ENCODE peak calls at places on chromosomes 12 and 14, in ten cellular contexts. J is fibroblast of lung; H is amniotic stem cell; X is amygdala; U is activated CD8-positive, alpha-beta T cell treated with anti-CD3 and anti-CD28 coated beads, Interleukin-2, amount 10 ng/mL, durations not matched to agents 7 days and 5 days; F is stimulated activated naive B cell treated with anti-CD40 and anti-IgM and Interleukin-4, amounts not matched to agents 10 μg/mL and 1 μg/mL and 100 μg/mL, for 72 hours; A is non-pigmented ciliary epithelial cell; M is uterus; N is neural crest cell; V is NCI-H2081. E is an unnamed sample.

GRCh38 chr12:2359725-2360629 is 307.2 kb downstream of the CACNA1C start:
- DNase-seq in V (no peak), M (no peak), U (no peak), J (no peak), H (no peak), A (no peak), N (no peak), F (no peak), X (no peak), E (no peak)

GRCh38 chr12:2265461-2266167 is 212.8 kb downstream of the CACNA1C start:
- DNase-seq in A (no peak), N (no peak), H (no peak), U (no peak), V (no peak), X (no peak), J (peak), F (no peak), M (no peak), E (no peak)

GRCh38 chr12:130641571-130642184 is 74.4 kb downstream of the RIMBP2 start:
- DNase-seq in V (no peak), M (no peak), H (no peak), F (no peak), U (no peak), N (no peak), X (no peak), J (no peak), A (no peak), E (no peak)

GRCh38 chr14:103708750-103709187 is 6.5 kb downstream of the XRCC3 start:
- DNase-seq in U (no peak), A (no peak), N (no peak), F (no peak), V (no peak), J (no peak), X (no peak), H (no peak), M (no peak), E (no peak)

GRCh38 chr12:82966160-82966559 is 279.5 kb downstream of the TMTC2 start:
- DNase-seq in V (no peak), F (no peak), M (no peak), U (no peak), H (no peak), A (no peak), J (no peak), X (no peak), N (no peak), E (no peak)

GRCh38 chr12:11607313-11608081 is 42.0 kb upstream of the ETV6 start:
- DNase-seq in N (no peak), F (no peak), M (no peak), A (no peak), U (no peak), J (peak), H (no peak), V (no peak), X (no peak), E (peak)

GRCh38 chr14:91390165-91390778 is 27.3 kb downstream of the CCDC88C start:
- DNase-seq in U (no peak), X (no peak), H (no peak), A (no peak), J (no peak), F (no peak), V (no peak), N (no peak), M (no peak), E (no peak)

GRCh38 chr14:101916816-101917412 is 47.5 kb upstream of the DYNC1H1 start:
- DNase-seq in F (no peak), N (no peak), X (no peak), M (no peak), V (no peak), H (no peak), A (no peak), U (no peak), J (no peak), E (no peak)

GRCh38 chr12:41663487-41664258 is 475.6 kb downstream of the PDZRN4 start:
- DNase-seq in U (no peak), J (peak), X (no peak), M (no peak), F (no peak), H (no peak), V (peak), N (no peak), A (no peak), E (no peak)

GRCh38 chr12:805022-805632 is 52.7 kb downstream of the WNK1 start:
- DNase-seq in X (no peak), A (no peak), V (no peak), U (no peak), H (no peak), J (no peak), F (no peak), M (no peak), N (no peak), E (no peak)

GRCh38 chr14:20855652-20856291 is 35.4 kb upstream of the RNASE3 start:
- DNase-seq in U (peak), M (peak), V (no peak), J (peak), X (peak), F (peak), N (peak), H (no peak), A (no peak), E (no peak)

GRCh38 chr14:79298373-79298772 is 912.9 kb downstream of the DIO2 start:
- DNase-seq in V (no peak), N (no peak), X (no peak), U (no peak), A (no peak), J (no peak), F (no peak), H (no peak), M (no peak), E (no peak)

GRCh38 chr14:20857630-20858261 is 33.4 kb upstream of the RNASE3 start:
- DNase-seq in U (peak), H (no peak), F (peak), M (peak), J (peak), X (peak), N (peak), V (peak), A (no peak), E (no peak)

GRCh38 chr14:95679995-95680735 is 6.1 kb upstream of the TCL1B start:
- DNase-seq in N (no peak), M (no peak), H (no peak), U (no peak), A (no peak), X (no peak), J (no peak), V (peak), F (no peak), E (no peak)

GRCh38 chr14:104343294-104343625 is 204.9 kb downstream of the KIF26A start:
- DNase-seq in U (no peak), J (no peak), N (no peak), H (no peak), F (no peak), V (no peak), X (no peak), M (no peak), A (no peak), E (no peak)

GRCh38 chr12:53766881-53767280 is 15.1 kb upstream of the CISTR start:
- DNase-seq in U (no peak), H (no peak), X (no peak), V (no peak), A (no peak), J (peak), M (no peak), N (no peak), F (no peak), E (no peak)

GRCh38 chr12:26845057-26845666 is 12.2 kb upstream of the ITPR2 start:
- DNase-seq in X (no peak), A (no peak), M (peak), H (peak), U (no peak), V (no peak), N (peak), J (peak), F (no peak), E (no peak)

GRCh38 chr12:104501641-104502040 is 44.9 kb downstream of the CHST11 start:
- DNase-seq in H (no peak), J (no peak), X (no peak), M (no peak), A (no peak), F (no peak), V (no peak), N (no peak), U (no peak), E (no peak)

GRCh38 chr12:14774074-14774943 is 29.0 kb downstream of the WBP11 start:
- DNase-seq in F (peak), X (peak), U (peak), A (peak), J (peak), N (peak), M (peak), H (peak), V (peak), E (peak)

GRCh38 chr12:42936991-42937390 is 347.4 kb upstream of the PRICKLE1 start:
- DNase-seq in N (no peak), H (no peak), A (no peak), U (no peak), J (peak), M (no peak), F (no peak), V (no peak), X (no peak), E (no peak)

GRCh38 chr12:12839886-12840285 is 26.7 kb downstream of the DDX47 start:
- DNase-seq in J (peak), A (no peak), U (no peak), M (no peak), V (no peak), X (no peak), N (no peak), H (peak), F (no peak), E (peak)